ENCODE peak calls at places on chromosomes 4 and X, in ten cellular contexts. P, S, M, W, A, F, Q, H, O and G are unnamed samples.

GRCh38 chrX:136269921-136270320 is 18.7 kb upstream of the MAP7D3 start:
- DNase-seq in P (no peak), S (no peak), M (no peak), W (no peak), A (no peak), F (no peak), Q (no peak), H (no peak), O (no peak), G (no peak)

GRCh38 chr4:99868126-99868596 is 26.1 kb downstream of the LAMTOR3 start:
- DNase-seq in P (no peak), S (peak), M (no peak), W (no peak), A (no peak), F (no peak), Q (no peak), H (no peak), O (no peak), G (no peak)

GRCh38 chr4:97104006-97104405 is 1039.3 kb downstream of the STPG2 start:
- DNase-seq in P (no peak), S (no peak), M (no peak), W (no peak), A (no peak), F (no peak), Q (no peak), H (no peak), O (no peak), G (no peak)

GRCh38 chr4:149145803-149146202 is 669.8 kb downstream of the IQCM start:
- DNase-seq in P (no peak), S (no peak), M (no peak), W (no peak), A (no peak), F (no peak), Q (no peak), H (peak), O (no peak), G (no peak)

GRCh38 chr4:155837203-155837796 is 28.8 kb downstream of the ASIC5 start:
- DNase-seq in P (no peak), S (no peak), M (no peak), W (no peak), A (no peak), F (no peak), Q (no peak), H (no peak), O (no peak), G (no peak)

GRCh38 chrX:133265331-133265730 is 47.2 kb upstream of the TFDP3 start:
- DNase-seq in P (no peak), S (peak), M (no peak), W (no peak), A (no peak), F (no peak), Q (no peak), H (no peak), O (no peak), G (no peak)

GRCh38 chr4:168723020-168723419 is 226.2 kb downstream of the PALLD start:
- DNase-seq in P (no peak), S (no peak), M (no peak), W (no peak), A (no peak), F (no peak), Q (no peak), H (peak), O (no peak), G (no peak)

GRCh38 chr4:1720163-1720983 is 750 bp downstream of the TMEM129 start:
- DNase-seq in P (no peak), S (peak), M (peak), W (no peak), A (peak), F (peak), Q (peak), H (no peak), O (peak), G (no peak)

GRCh38 chrX:134985479-134985878 is 5.3 kb upstream of the SMIM10 start:
- DNase-seq in P (no peak), S (no peak), M (no peak), W (no peak), A (no peak), F (no peak), Q (no peak), H (no peak), O (no peak), G (no peak)

GRCh38 chrX:134981910-134982309 is 8.9 kb upstream of the SMIM10 start:
- DNase-seq in P (no peak), S (no peak), M (no peak), W (no peak), A (no peak), F (no peak), Q (no peak), H (no peak), O (no peak), G (no peak)

GRCh38 chrX:134982748-134983147 is 8.0 kb upstream of the SMIM10 start:
- DNase-seq in P (no peak), S (no peak), M (no peak), W (no peak), A (no peak), F (no peak), Q (no peak), H (no peak), O (no peak), G (no peak)
- H3K27ac ChIP-seq in P (no peak), S (no peak), M (no peak), W (no peak), A (no peak), F (no peak), Q (no peak), H (no peak), O (no peak), G (no peak)

GRCh38 chrX:41518841-41519220 is 71.7 kb downstream of the NYX start:
- DNase-seq in P (no peak), S (no peak), M (no peak), W (no peak), A (no peak), F (no peak), Q (no peak), H (no peak), O (no peak), G (no peak)

GRCh38 chrX:41518127-41518840 is 71.1 kb downstream of the NYX start:
- DNase-seq in P (no peak), S (no peak), M (no peak), W (no peak), A (no peak), F (no peak), Q (no peak), H (no peak), O (no peak), G (no peak)

GRCh38 chrX:41522681-41523080 is 75.5 kb downstream of the NYX start:
- DNase-seq in P (no peak), S (no peak), M (no peak), W (no peak), A (no peak), F (no peak), Q (no peak), H (no peak), O (no peak), G (no peak)

GRCh38 chrX:41526268-41526667 is 79.1 kb downstream of the NYX start:
- DNase-seq in P (no peak), S (no peak), M (no peak), W (no peak), A (no peak), F (no peak), Q (no peak), H (no peak), O (no peak), G (no peak)

DNA sequence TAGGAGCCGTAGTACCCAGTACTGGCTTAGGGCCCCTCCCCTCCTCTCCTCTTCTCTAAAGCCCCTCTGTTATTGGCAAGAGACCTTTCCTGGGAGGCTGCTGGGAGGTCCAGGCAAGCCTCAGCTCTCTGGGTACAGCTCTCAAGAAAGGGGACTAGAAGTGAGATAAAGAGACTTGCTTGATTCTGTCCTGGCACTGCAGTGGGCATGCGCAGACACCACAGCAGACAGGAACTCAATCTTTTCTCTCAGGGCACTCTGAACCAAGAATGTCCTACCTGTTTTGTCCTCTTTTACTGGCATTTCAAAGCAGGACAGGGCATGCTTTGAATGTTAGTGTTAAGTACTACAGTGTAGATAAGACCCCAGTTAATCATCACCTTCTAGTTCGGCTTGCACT is 74.9 kb downstream of the NYX start:
- DNase-seq in P (no peak), S (peak), M (no peak), W (no peak), A (peak), F (no peak), Q (no peak), H (no peak), O (no peak), G (no peak)
- H3K27ac ChIP-seq in P (no peak), S (peak), M (no peak), W (no peak), A (peak), F (no peak), Q (no peak), H (no peak), O (no peak), G (no peak)

DNA sequence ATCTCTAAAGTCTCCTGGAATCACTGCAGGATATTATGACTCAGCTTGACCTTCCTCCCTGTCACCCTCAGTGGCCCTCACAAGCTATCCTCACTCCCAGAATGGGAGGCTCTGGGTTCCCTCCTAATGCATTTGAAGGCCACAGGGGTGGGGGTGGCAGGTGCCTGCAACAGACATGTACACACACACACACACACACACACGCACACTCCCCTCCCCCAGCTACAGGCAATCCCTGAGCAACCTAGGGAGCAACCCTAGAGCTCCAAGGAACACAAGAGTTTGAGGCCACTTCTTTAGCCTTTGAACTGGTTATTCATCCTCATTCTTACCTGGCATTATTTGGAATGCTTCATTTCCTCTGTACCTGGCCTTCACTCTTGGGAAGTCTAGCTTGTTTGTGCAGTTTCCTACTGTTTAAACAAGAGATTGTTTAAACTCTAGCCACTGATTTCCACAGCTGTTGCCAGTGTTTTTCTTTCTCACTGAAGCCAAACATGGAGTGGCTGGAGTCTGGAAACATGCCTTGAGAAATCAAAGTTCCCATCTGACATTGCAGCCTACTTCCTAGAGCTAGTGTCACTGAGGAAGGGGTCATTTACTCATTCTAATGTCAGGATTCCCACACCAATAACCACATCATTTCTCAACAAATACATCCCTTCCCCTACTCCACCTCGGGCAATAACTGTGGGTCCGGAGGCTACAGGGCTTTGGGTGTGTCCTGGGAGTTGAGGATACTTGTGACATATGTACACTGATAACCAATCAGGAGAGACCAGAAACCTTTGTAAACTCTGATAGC is 37.7 kb downstream of the MAOA start:
- DNase-seq in P (no peak), S (no peak), M (no peak), W (no peak), A (no peak), F (no peak), Q (no peak), H (peak), O (no peak), G (no peak)
- H3K27ac ChIP-seq in P (no peak), S (no peak), M (no peak), W (no peak), A (peak), F (no peak), Q (no peak), H (peak), O (no peak), G (no peak)

DNA sequence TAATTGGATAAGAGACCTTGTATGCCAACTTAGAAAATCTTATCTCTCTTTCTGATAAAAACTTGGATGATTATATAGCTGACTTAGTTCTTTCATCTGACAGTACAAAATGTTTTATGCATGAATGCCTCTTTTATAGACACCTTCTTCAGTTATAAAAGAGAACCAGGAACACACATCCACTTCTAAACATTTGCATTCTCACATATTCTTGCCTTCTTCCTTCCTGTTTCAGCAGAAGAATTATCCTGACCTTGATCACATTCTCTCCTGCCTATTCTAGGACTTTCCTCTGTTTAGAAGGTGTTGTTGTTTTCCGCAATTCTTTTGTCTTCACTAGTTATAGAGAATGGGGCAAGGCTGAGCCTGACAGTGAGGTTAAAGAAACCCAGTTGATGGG is 80.9 kb downstream of the LARP7 start:
- DNase-seq in P (no peak), S (no peak), M (no peak), W (no peak), A (no peak), F (no peak), Q (no peak), H (no peak), O (no peak), G (no peak)
- H3K27ac ChIP-seq in P (no peak), S (no peak), M (no peak), W (no peak), A (no peak), F (no peak), Q (no peak), H (no peak), O (no peak), G (no peak)

DNA sequence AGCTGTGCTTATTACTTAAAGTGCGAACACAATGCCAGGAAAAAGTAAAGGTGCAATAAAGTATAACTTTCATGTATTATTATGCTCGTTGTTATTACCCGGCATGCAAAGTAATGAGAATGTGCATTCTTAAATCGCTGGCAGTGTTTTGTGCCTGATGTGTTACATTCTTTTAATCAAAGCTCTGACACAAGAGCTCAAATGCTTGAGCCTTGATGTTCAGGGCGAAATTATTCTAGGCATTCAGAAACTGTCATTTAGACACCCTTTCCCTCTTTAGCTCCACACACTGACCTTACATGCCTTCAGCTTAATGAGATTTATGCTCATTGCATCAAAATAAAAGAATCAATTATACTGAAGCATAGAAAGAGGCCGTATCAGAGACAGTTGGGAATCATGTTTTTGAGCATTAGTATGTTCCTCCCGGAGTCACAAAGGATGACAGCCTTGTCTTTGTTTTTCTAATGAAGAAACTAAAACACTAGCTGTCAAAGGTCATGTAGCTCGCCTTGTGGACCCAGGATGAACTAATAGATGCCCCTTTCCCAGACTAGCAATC is 56.7 kb downstream of the FAM114A1 start:
- DNase-seq in P (no peak), S (no peak), M (no peak), W (no peak), A (no peak), F (no peak), Q (no peak), H (no peak), O (no peak), G (no peak)
- H3K27ac ChIP-seq in P (no peak), S (no peak), M (no peak), W (no peak), A (peak), F (no peak), Q (no peak), H (no peak), O (no peak), G (no peak)

GRCh38 chr4:15034071-15034764 is 31.9 kb downstream of the CPEB2 start:
- DNase-seq in P (no peak), S (no peak), M (no peak), W (no peak), A (no peak), F (no peak), Q (no peak), H (peak), O (no peak), G (no peak)
- H3K27ac ChIP-seq in P (no peak), S (no peak), M (no peak), W (no peak), A (peak), F (no peak), Q (no peak), H (peak), O (peak), G (no peak)

GRCh38 chr4:6747690-6748068 is 31.7 kb downstream of the BLOC1S4 start:
- DNase-seq in P (no peak), S (no peak), M (no peak), W (no peak), A (no peak), F (no peak), Q (no peak), H (peak), O (peak), G (no peak)
- H3K27ac ChIP-seq in P (no peak), S (no peak), M (no peak), W (no peak), A (no peak), F (peak), Q (no peak), H (peak), O (peak), G (no peak)

DNA sequence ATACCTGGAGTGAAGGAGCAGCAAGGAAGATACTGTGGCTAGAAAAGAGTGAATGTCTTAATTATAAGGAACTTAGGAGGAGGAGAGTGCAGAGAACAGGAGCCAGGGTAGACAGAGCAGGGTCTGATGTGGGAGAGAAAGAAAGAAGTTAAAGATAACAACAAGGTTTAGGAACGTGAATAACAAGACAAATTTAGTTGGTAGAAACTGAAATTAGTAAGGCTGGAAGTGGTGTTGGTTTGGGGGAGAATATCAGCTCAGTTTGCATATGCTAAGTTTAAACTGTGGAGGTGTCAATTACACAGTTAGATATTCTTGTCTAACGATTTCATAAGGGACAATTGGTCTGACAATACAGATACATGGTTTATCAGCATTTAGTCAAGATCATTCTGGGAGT is 1123.7 kb upstream of the PABPC4L start:
- DNase-seq in P (no peak), S (peak), M (no peak), W (no peak), A (no peak), F (no peak), Q (no peak), H (no peak), O (no peak), G (no peak)
- H3K27ac ChIP-seq in P (no peak), S (no peak), M (no peak), W (no peak), A (no peak), F (no peak), Q (no peak), H (no peak), O (no peak), G (no peak)

GRCh38 chr4:19982556-19982955 is 269.1 kb upstream of the SLIT2 start:
- DNase-seq in P (no peak), S (no peak), M (no peak), W (no peak), A (no peak), F (no peak), Q (no peak), H (peak), O (no peak), G (no peak)
- H3K27ac ChIP-seq in P (no peak), S (no peak), M (no peak), W (no peak), A (no peak), F (no peak), Q (no peak), H (peak), O (no peak), G (no peak)

GRCh38 chrX:46209768-46210167 is 335.5 kb downstream of the ZNF674 start:
- DNase-seq in P (no peak), S (peak), M (no peak), W (no peak), A (no peak), F (no peak), Q (no peak), H (peak), O (no peak), G (no peak)
- H3K27ac ChIP-seq in P (no peak), S (no peak), M (no peak), W (no peak), A (no peak), F (no peak), Q (no peak), H (peak), O (no peak), G (no peak)